ENCODE peak calls at places on chromosomes 2 and 18, in six cellular contexts. C is GM23338; H is naive thymus-derived CD4-positive, alpha-beta T cell; G is thoracic aorta; M is HCT116; U is left ventricle myocardium inferior. I is an unnamed sample. For H3K4me1, the result is how much of the 10 kb centered on the place peaks cover.

GRCh38 chr2:58532641-58533040 is 291.5 kb upstream of the FANCL start:
- DNase-seq in C (no peak), H (no peak), G (no peak), M (no peak), U (no peak), I (no peak)

GRCh38 chr2:176428943-176429469 is 159.8 kb downstream of the MTX2 start:
- DNase-seq in C (no peak), H (no peak), G (no peak), M (no peak), U (no peak), I (no peak)

GRCh38 chr18:43760010-43760409 is 482.7 kb upstream of the SYT4 start:
- DNase-seq in C (peak), H (no peak), G (no peak), M (no peak), U (no peak), I (no peak)

GRCh38 chr2:201130524-201131186 is 14.7 kb downstream of the CFLAR start:
- DNase-seq in C (peak), H (peak), G (no peak), M (no peak), U (no peak), I (peak)

GRCh38 chr18:58497845-58498244 is 131.0 kb downstream of the ALPK2 start:
- DNase-seq in C (no peak), H (no peak), G (no peak), M (no peak), U (no peak), I (no peak)

GRCh38 chr2:29239209-29239960 is 124.2 kb downstream of the CLIP4 start:
- DNase-seq in C (no peak), H (no peak), G (no peak), M (no peak), U (no peak), I (no peak)

GRCh38 chr2:229300814-229301213 is 29.7 kb upstream of the PID1 start:
- DNase-seq in C (no peak), H (no peak), G (no peak), M (no peak), U (no peak), I (no peak)

GRCh38 chr18:50004013-50004412 is 190.7 kb upstream of the ACAA2 start:
- DNase-seq in C (no peak), H (no peak), G (no peak), M (no peak), U (no peak), I (no peak)

GRCh38 chr18:78891185-78891762 is 88.3 kb upstream of the SALL3 start:
- DNase-seq in C (no peak), H (no peak), G (no peak), M (no peak), U (no peak), I (no peak)

GRCh38 chr2:104862061-104862941 is 8.4 kb downstream of the POU3F3 start:
- DNase-seq in C (peak), H (no peak), G (no peak), M (no peak), U (no peak), I (no peak)

DNA sequence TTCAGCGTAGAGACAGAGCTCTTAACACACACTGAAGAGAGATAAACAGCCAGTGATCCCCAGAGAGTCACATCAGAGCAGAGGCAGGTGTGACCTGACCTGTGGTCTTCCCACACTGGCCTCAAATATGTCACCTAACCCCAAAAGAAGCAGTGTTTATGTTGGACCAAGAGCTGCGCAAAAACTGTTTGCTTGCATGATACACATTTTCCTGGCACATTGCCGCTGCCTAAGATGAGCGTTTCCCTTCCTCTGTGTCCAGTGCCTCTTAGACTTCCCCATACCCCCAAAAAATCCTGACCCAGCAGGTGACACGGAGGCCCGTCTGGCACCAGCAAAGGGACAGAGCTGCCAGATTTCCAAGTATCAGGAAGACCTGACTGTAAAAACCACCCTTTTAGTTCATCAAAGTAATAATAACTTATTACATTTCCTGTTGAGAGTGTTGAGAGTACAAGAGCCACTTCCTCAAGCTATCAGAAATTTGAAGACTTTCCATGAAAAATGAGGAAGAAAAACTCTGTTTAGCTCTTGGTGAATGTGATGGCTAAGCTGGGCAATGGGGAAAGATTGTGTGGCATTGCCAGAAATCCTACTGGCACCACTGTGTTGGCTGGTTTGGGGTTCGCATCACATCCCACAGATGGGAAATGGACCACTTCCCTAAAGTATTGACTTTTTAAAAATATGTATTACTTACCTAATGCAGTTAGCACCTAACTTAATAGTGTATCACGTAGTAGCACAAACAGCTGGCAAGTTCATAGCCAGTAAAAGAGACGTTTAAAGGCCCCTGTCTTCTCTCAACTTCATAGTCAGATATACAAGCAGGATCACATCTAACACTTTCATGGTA is 6.7 kb downstream of the TNFRSF11A start:
- DNase-seq in C (no peak), H (no peak), G (no peak), M (no peak), U (peak), I (no peak)
- H3K27ac ChIP-seq in C (no peak), H (no peak), G (no peak), M (no peak), U (no peak), I (no peak)

DNA sequence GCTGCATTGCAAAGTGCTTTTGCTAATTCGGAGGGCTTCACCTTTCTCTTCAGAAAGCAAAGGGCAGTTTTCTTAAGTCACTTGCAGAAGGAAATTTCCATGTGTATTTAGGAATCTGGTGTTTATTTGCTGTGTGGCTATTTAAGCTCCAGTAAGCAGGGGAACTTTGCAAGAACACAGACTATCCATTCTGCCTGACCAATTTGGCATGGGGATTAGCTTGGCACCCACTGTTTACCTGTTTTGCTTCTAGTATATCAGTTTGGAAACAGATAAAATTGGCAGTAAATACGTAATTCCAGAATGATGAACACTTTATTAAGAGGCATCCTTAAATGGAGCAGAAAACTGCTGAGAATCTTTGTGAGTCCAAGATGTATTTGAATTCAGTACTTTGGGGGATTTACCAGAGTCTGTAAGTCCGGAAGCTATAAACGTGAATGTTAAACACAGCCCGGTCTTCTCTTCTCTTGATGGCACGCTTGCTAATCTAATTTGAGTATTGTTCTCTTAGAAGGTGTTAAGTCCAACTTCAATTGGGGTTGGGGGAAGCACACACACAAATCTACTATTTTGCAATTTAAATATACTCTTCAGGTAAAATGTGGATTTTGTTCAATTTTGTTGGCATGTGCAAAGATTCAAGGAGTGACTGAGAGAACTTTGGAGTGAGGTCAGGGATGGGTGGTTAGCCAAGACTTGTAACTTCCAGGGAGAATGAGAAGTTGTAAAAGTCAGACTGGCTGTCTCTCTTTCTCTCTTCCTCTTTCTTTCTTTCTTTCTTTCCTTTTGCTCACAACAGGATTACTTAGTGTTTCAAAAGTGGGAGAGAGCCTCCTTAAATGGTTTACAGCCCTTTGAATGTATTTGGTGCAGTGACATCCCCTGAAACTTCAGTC is 705 bp downstream of the ACKR3 start:
- DNase-seq in C (no peak), H (no peak), G (no peak), M (no peak), U (no peak), I (no peak)
- H3K4me1 ChIP-seq in C (under half), H (under half), G (under half), M (under half), U (half or more), I (under half)

DNA sequence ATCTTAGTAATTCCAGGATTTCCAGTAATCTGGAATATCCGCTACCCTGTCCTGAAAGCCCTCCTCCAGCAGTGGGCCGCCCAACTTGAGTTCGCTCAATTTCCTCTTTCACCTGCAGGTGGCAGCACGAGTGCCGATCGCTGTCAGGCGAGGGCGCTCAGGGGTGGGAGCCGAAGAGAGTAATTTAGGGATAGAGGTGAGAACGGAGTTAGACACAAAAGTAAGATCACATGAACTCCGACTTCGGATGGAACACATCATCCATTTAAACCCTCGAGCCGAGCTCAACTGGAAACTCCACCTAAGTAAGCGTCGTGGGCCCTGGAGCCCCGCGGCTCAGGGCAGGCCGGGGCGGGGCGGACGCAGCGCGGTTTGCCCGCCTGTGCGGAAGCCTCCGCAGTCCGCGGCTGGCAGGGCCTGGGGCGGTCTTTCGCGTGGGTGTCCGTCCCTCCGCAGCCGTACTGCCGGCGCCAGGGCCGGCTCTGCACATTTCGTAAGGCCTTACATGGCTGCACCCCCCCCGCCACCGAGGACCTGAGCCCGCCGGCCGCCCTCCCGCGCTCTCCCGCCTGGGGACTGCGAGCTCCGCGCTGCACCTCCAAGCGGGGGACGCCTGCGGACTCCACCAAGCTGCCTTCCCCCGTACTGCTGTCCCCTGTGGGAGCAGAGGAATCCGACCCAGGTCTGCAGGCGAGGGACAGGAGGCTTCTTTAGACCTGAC is 61.2 kb downstream of the SEMA4F start:
- DNase-seq in C (peak), H (peak), G (peak), M (peak), U (peak), I (peak)
- H3K27ac ChIP-seq in C (no peak), H (no peak), G (peak), M (no peak), U (peak), I (no peak)

GRCh38 chr18:63303562-63303961 is 16.0 kb downstream of the BCL2 start:
- DNase-seq in C (no peak), H (no peak), G (no peak), M (no peak), U (no peak), I (no peak)
- H3K4me1 ChIP-seq in C (under half), H (half or more), G (under half), M (under half), U (under half), I (under half)

GRCh38 chr2:74424995-74425406 is 3.5 kb downstream of the WDR54 start:
- DNase-seq in C (no peak), H (no peak), G (no peak), M (no peak), U (no peak), I (no peak)
- H3K27ac ChIP-seq in C (peak), H (no peak), G (no peak), M (no peak), U (no peak), I (no peak)

I was measured in SJSA1.